ENCODE peak calls at places on chromosomes 11 and 22, in eight cellular contexts. One of them, this sample, is unnamed.

GRCh38 chr22:47152236-47152635 is 389.8 kb downstream of the TBC1D22A start:
- DNase-seq in CD4-positive, alpha-beta memory T cell: no peak
- DNase-seq in stomach: no peak
- DNase-seq in H1: no peak
- DNase-seq in lung: no peak
- DNase-seq in IMR-90: no peak
- DNase-seq in testis: no peak
- DNase-seq in upper lobe of right lung: no peak
- DNase-seq in this sample: no peak

GRCh38 chr11:63023851-63024648 is 8.4 kb upstream of the SLC22A8 start:
- DNase-seq in CD4-positive, alpha-beta memory T cell: peak
- DNase-seq in stomach: peak
- DNase-seq in H1: peak
- DNase-seq in lung: peak
- DNase-seq in IMR-90: peak
- DNase-seq in testis: peak
- DNase-seq in upper lobe of right lung: peak
- DNase-seq in this sample: peak

GRCh38 chr11:68810164-68810563 is 31.6 kb downstream of the CPT1A start:
- DNase-seq in CD4-positive, alpha-beta memory T cell: no peak
- DNase-seq in stomach: peak
- DNase-seq in H1: no peak
- DNase-seq in lung: no peak
- DNase-seq in IMR-90: no peak
- DNase-seq in testis: peak
- DNase-seq in upper lobe of right lung: no peak
- DNase-seq in this sample: no peak

GRCh38 chr22:49995413-49996191 is 17.0 kb downstream of the IL17REL start:
- DNase-seq in CD4-positive, alpha-beta memory T cell: no peak
- DNase-seq in stomach: peak
- DNase-seq in H1: no peak
- DNase-seq in lung: no peak
- DNase-seq in IMR-90: no peak
- DNase-seq in testis: no peak
- DNase-seq in upper lobe of right lung: peak
- DNase-seq in this sample: no peak

GRCh38 chr22:44410396-44411056 is 87.5 kb downstream of the RTL6 start:
- DNase-seq in CD4-positive, alpha-beta memory T cell: no peak
- DNase-seq in stomach: peak
- DNase-seq in H1: no peak
- DNase-seq in lung: no peak
- DNase-seq in IMR-90: no peak
- DNase-seq in testis: no peak
- DNase-seq in upper lobe of right lung: peak
- DNase-seq in this sample: no peak

GRCh38 chr22:27318516-27318915 is 483.0 kb downstream of the MN1 start:
- DNase-seq in CD4-positive, alpha-beta memory T cell: no peak
- DNase-seq in stomach: no peak
- DNase-seq in H1: no peak
- DNase-seq in lung: no peak
- DNase-seq in IMR-90: peak
- DNase-seq in testis: no peak
- DNase-seq in upper lobe of right lung: no peak
- DNase-seq in this sample: peak

GRCh38 chr11:2837096-2837601 is 48.4 kb downstream of the CDKN1C start:
- DNase-seq in CD4-positive, alpha-beta memory T cell: no peak
- DNase-seq in stomach: peak
- DNase-seq in H1: no peak
- DNase-seq in lung: peak
- DNase-seq in IMR-90: peak
- DNase-seq in testis: peak
- DNase-seq in upper lobe of right lung: peak
- DNase-seq in this sample: no peak

GRCh38 chr11:7495997-7496545 is 10.8 kb downstream of the OLFML1 start:
- DNase-seq in CD4-positive, alpha-beta memory T cell: no peak
- DNase-seq in stomach: no peak
- DNase-seq in H1: no peak
- DNase-seq in lung: no peak
- DNase-seq in IMR-90: no peak
- DNase-seq in testis: no peak
- DNase-seq in upper lobe of right lung: no peak
- DNase-seq in this sample: no peak

GRCh38 chr22:44266811-44267760 is 45.7 kb downstream of the SHISAL1 start:
- DNase-seq in CD4-positive, alpha-beta memory T cell: no peak
- DNase-seq in stomach: no peak
- DNase-seq in H1: no peak
- DNase-seq in lung: no peak
- DNase-seq in IMR-90: no peak
- DNase-seq in testis: no peak
- DNase-seq in upper lobe of right lung: no peak
- DNase-seq in this sample: no peak

DNA sequence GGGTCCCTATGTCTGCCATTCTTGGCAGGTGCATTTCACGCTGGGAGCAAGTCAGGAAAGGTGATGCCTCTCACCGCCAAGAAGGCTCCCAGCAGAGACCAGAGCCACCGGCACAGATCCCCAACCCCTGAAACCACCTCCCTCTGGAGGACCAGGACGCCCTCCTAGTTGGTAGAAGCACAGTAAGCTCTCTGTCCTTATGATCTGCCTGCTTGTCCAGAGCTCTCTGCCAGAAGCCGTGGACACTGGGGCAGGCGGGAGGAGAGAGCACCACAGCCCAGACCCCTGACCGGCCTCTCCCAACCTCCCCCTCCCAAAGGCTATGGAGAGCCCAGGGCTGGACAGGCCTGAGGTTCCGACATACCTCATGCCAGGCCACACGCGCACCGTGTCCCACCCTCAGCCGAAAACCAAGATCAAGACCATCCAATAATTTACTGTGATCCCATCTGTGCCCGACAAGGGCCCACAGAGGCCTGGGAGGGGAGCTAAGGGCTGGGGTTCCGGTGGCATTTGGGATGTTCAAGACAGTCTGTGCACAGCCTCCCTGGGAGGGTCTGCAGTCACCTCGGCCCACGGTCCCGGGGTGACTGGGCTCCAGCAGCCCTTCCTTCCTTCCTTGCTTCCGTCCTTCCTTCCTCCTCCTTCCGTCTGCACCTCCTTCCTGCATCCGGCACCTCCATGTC is 3.4 kb downstream of the HRAS start:
- DNase-seq in CD4-positive, alpha-beta memory T cell: no peak
- DNase-seq in stomach: no peak
- DNase-seq in H1: no peak
- DNase-seq in lung: no peak
- DNase-seq in IMR-90: no peak
- DNase-seq in testis: no peak
- DNase-seq in upper lobe of right lung: peak
- DNase-seq in this sample: no peak
- H3K4me3 ChIP-seq in CD4-positive, alpha-beta memory T cell: no peak
- H3K4me3 ChIP-seq in stomach: no peak
- H3K4me3 ChIP-seq in H1: no peak
- H3K4me3 ChIP-seq in lung: no peak
- H3K4me3 ChIP-seq in IMR-90: no peak
- H3K4me3 ChIP-seq in testis: no peak
- H3K4me3 ChIP-seq in upper lobe of right lung: no peak
- H3K4me3 ChIP-seq in this sample: no peak

GRCh38 chr11:67282876-67283371 is 6.2 kb upstream of the ANKRD13D start:
- DNase-seq in CD4-positive, alpha-beta memory T cell: no peak
- DNase-seq in stomach: no peak
- DNase-seq in H1: no peak
- DNase-seq in lung: no peak
- DNase-seq in IMR-90: no peak
- DNase-seq in testis: no peak
- DNase-seq in upper lobe of right lung: peak
- DNase-seq in this sample: no peak
- H3K4me3 ChIP-seq in CD4-positive, alpha-beta memory T cell: no peak
- H3K4me3 ChIP-seq in stomach: no peak
- H3K4me3 ChIP-seq in H1: no peak
- H3K4me3 ChIP-seq in lung: no peak
- H3K4me3 ChIP-seq in IMR-90: no peak
- H3K4me3 ChIP-seq in testis: no peak
- H3K4me3 ChIP-seq in upper lobe of right lung: no peak
- H3K4me3 ChIP-seq in this sample: no peak

DNA sequence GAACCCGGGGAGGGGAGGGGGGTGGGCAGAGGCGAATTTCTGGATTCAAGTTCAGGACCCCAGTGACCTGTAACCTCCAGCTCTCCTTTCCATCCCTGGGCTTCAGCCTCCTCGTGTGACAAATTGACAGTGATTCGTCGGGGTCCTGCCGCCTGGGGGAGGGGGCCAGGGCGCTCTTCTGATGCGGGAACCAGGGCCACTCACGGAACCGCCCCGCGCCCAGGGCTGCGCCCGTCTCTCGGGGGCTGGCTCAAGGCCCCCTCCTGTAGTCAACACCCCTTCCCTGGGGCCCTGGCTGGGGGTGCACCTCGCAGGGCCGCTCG is 92.8 kb upstream of the ANO1 start:
- DNase-seq in CD4-positive, alpha-beta memory T cell: no peak
- DNase-seq in stomach: no peak
- DNase-seq in H1: no peak
- DNase-seq in lung: no peak
- DNase-seq in IMR-90: no peak
- DNase-seq in testis: no peak
- DNase-seq in upper lobe of right lung: no peak
- DNase-seq in this sample: no peak
- H3K4me3 ChIP-seq in CD4-positive, alpha-beta memory T cell: no peak
- H3K4me3 ChIP-seq in stomach: peak
- H3K4me3 ChIP-seq in H1: peak
- H3K4me3 ChIP-seq in lung: no peak
- H3K4me3 ChIP-seq in IMR-90: peak
- H3K4me3 ChIP-seq in testis: peak
- H3K4me3 ChIP-seq in upper lobe of right lung: peak
- H3K4me3 ChIP-seq in this sample: no peak

GRCh38 chr11:44315947-44316387 is 6.0 kb upstream of the ALX4 start:
- DNase-seq in CD4-positive, alpha-beta memory T cell: no peak
- DNase-seq in stomach: no peak
- DNase-seq in H1: no peak
- DNase-seq in lung: no peak
- DNase-seq in IMR-90: peak
- DNase-seq in testis: no peak
- DNase-seq in upper lobe of right lung: peak
- DNase-seq in this sample: no peak

GRCh38 chr11:44318369-44318768 is 8.4 kb upstream of the ALX4 start:
- DNase-seq in CD4-positive, alpha-beta memory T cell: no peak
- DNase-seq in stomach: no peak
- DNase-seq in H1: no peak
- DNase-seq in lung: no peak
- DNase-seq in IMR-90: no peak
- DNase-seq in testis: no peak
- DNase-seq in upper lobe of right lung: no peak
- DNase-seq in this sample: no peak

GRCh38 chr11:44314733-44315132 is 4.8 kb upstream of the ALX4 start:
- DNase-seq in CD4-positive, alpha-beta memory T cell: no peak
- DNase-seq in stomach: no peak
- DNase-seq in H1: no peak
- DNase-seq in lung: no peak
- DNase-seq in IMR-90: no peak
- DNase-seq in testis: no peak
- DNase-seq in upper lobe of right lung: no peak
- DNase-seq in this sample: no peak

GRCh38 chr11:44319170-44319551 is 9.2 kb upstream of the ALX4 start:
- DNase-seq in CD4-positive, alpha-beta memory T cell: no peak
- DNase-seq in stomach: no peak
- DNase-seq in H1: no peak
- DNase-seq in lung: no peak
- DNase-seq in IMR-90: no peak
- DNase-seq in testis: no peak
- DNase-seq in upper lobe of right lung: peak
- DNase-seq in this sample: no peak

DNA sequence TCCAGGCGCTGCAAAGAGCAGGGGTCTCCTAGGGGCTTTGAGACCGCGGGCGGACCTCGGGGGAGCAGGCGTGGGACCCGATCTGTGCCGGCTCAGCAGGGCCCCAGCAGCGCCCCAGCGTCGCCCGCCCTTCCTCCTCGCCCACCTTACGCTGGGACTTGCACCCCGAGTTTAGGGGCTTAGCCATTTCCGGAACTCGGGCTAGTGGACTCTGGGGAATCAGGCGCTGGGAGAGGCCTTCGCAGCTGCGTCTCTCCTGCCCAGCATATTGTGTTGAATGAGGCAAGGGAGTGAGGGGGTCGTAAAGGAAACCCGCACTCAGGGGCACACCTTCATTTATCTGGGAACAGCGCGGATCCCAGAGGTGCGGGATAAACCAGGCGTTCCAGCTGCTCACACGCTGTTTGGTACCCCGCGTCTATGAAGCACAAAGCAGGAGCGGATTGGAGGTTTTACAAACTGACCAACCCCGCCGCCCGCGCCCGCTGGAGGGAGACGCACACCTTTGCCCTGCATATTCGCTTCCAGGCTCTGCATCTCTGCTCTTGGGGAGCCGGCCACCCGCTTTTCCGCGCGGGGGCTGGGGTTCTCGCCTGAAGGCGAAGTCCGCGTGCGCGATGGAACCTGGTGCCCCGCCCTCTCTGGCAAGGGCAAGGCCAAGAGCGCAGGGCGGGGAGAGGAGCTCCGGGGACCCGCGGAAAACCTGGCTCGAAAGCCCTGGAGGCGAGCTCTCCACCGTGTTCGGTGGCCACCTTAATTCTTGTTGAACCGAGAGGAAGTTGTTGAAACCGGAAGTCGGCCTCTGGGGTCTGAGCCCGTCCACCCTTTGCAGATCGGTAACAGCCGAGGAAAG is 6.7 kb upstream of the ALX4 start:
- DNase-seq in CD4-positive, alpha-beta memory T cell: no peak
- DNase-seq in stomach: no peak
- DNase-seq in H1: no peak
- DNase-seq in lung: no peak
- DNase-seq in IMR-90: no peak
- DNase-seq in testis: no peak
- DNase-seq in upper lobe of right lung: peak
- DNase-seq in this sample: no peak
- H3K4me3 ChIP-seq in CD4-positive, alpha-beta memory T cell: no peak
- H3K4me3 ChIP-seq in stomach: peak
- H3K4me3 ChIP-seq in H1: peak
- H3K4me3 ChIP-seq in lung: no peak
- H3K4me3 ChIP-seq in IMR-90: no peak
- H3K4me3 ChIP-seq in testis: peak
- H3K4me3 ChIP-seq in upper lobe of right lung: peak
- H3K4me3 ChIP-seq in this sample: peak